ENCODE peak calls at places on chromosomes 4 and X, in ten cellular contexts. N is fibroblast of lung, C is A549, E is SK-N-MC, J is left ventricle myocardium inferior, T is right lobe of liver, O is GM23248, M is esophagus squamous epithelium, K is prostate gland, Z is sigmoid colon. X is an unnamed sample.

GRCh38 chr4:158484173-158484885 is 37.4 kb upstream of the RXFP1 start:
- DNase-seq in N (peak; percentile 62), C (no peak), E (no peak), J (no peak), T (no peak), O (peak; percentile 67), M (no peak), K (no peak), Z (no peak), X (no peak)

GRCh38 chrX:150253946-150254615 is 109.0 kb upstream of the MAMLD1 start:
- DNase-seq in N (no peak), C (no peak), E (no peak), J (no peak), T (no peak), O (no peak), M (no peak), K (no peak), Z (no peak), X (no peak)

GRCh38 chr4:17780461-17781071 is 855 bp downstream of the FAM184B start:
- DNase-seq in N (peak; percentile 69), C (no peak), E (no peak), J (no peak), T (no peak), O (peak; percentile 67), M (no peak), K (no peak), Z (no peak), X (no peak)

GRCh38 chr4:158914178-158914577 is 145.4 kb downstream of the FNIP2 start:
- DNase-seq in N (peak; percentile 89), C (peak; percentile 8), E (no peak), J (no peak), T (no peak), O (peak; percentile 95), M (no peak), K (no peak), Z (no peak), X (no peak)

GRCh38 chr4:54913751-54914526 is 211.5 kb downstream of the KDR start:
- DNase-seq in N (no peak), C (no peak), E (no peak), J (no peak), T (peak; percentile 24), O (peak; percentile 17), M (no peak), K (no peak), Z (no peak), X (no peak)

GRCh38 chr4:190019023-190019858 is 7.8 kb downstream of the FRG2 start:
- DNase-seq in N (no peak), C (no peak), E (no peak), J (no peak), T (no peak), O (peak; percentile 15), M (no peak), K (no peak), Z (no peak), X (no peak)

GRCh38 chr4:130568746-130569145 is 1472.8 kb downstream of the C4orf33 start:
- DNase-seq in N (no peak), C (no peak), E (no peak), J (no peak), T (no peak), O (no peak), M (no peak), K (no peak), Z (no peak), X (no peak)

GRCh38 chrX:8364369-8365141 is 100.1 kb upstream of the VCX3B start:
- DNase-seq in N (peak; percentile 22), C (no peak), E (no peak), J (peak; percentile 13), T (no peak), O (no peak), M (no peak), K (peak; percentile 6), Z (no peak), X (no peak)

GRCh38 chrX:139826065-139827044 is 106.5 kb downstream of the ATP11C start:
- DNase-seq in N (peak; percentile 86), C (no peak), E (no peak), J (no peak), T (no peak), O (peak; percentile 68), M (no peak), K (peak; percentile 4), Z (no peak), X (no peak)

GRCh38 chr4:173508386-173509002 is 21.5 kb downstream of the HAND2 start:
- DNase-seq in N (no peak), C (no peak), E (no peak), J (no peak), T (no peak), O (peak; percentile 50), M (no peak), K (no peak), Z (peak; percentile 71), X (no peak)

GRCh38 chr4:2244947-2245786 is 3.2 kb upstream of the HAUS3 start:
- DNase-seq in N (no peak), C (no peak), E (no peak), J (peak; percentile 14), T (no peak), O (no peak), M (no peak), K (no peak), Z (no peak), X (no peak)

GRCh38 chr4:30073001-30073710 is 647.0 kb upstream of the PCDH7 start:
- DNase-seq in N (no peak), C (no peak), E (no peak), J (no peak), T (no peak), O (no peak), M (no peak), K (no peak), Z (no peak), X (no peak)

GRCh38 chr4:153649572-153649991 is 34.5 kb upstream of the TLR2 start:
- DNase-seq in N (peak; percentile 10), C (no peak), E (no peak), J (no peak), T (no peak), O (peak; percentile 56), M (no peak), K (no peak), Z (no peak), X (no peak)

GRCh38 chrX:71870337-71871098 is 40.1 kb upstream of the NHSL2 start:
- DNase-seq in N (peak; percentile 45), C (peak; percentile 16), E (no peak), J (no peak), T (no peak), O (peak; percentile 5), M (no peak), K (no peak), Z (no peak), X (no peak)

GRCh38 chr4:173317003-173317402 is 17.2 kb downstream of the HMGB2 start:
- DNase-seq in N (no peak), C (no peak), E (no peak), J (no peak), T (no peak), O (peak; percentile 29), M (no peak), K (no peak), Z (no peak), X (no peak)

DNA sequence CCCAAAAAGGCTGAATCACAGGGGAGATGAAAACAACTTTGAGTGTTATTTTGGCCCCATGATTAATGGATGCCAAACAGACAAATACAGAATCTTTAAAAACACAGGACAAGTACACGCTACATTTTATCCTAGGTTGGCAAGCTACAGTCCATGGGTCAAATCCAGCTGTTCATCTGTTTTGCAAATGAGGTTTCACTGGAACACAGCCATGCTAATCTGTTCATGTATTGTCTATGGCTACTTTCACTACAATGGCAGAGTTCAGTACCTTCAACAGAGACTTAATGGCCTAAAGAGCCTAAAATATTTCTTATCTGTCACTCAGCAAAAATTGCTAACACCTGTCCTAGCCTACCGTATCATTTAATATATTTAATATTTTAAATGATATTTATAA is 1548.5 kb upstream of the IGFBP7 start:
- DNase-seq in N (no peak), C (no peak), E (no peak), J (no peak), T (no peak), O (no peak), M (no peak), K (no peak), Z (no peak), X (no peak)
- H3K9me3 ChIP-seq in N (no peaks in the 10 kb centered on the region), C (no peaks in the 10 kb centered on the region), E (no peaks in the 10 kb centered on the region), J (peaks cover 10% of the 10 kb centered on the region), T (no peaks in the 10 kb centered on the region), O (no peaks in the 10 kb centered on the region), M (no peaks in the 10 kb centered on the region), K (no peaks in the 10 kb centered on the region), Z (no peaks in the 10 kb centered on the region), X (no peaks in the 10 kb centered on the region)

GRCh38 chr4:162115323-162115722 is 48.5 kb downstream of the FSTL5 start:
- DNase-seq in N (no peak), C (no peak), E (no peak), J (no peak), T (no peak), O (no peak), M (no peak), K (no peak), Z (no peak), X (no peak)

GRCh38 chr4:162111078-162111477 is 52.7 kb downstream of the FSTL5 start:
- DNase-seq in N (no peak), C (no peak), E (no peak), J (no peak), T (no peak), O (no peak), M (no peak), K (no peak), Z (no peak), X (no peak)

GRCh38 chr4:162117051-162117450 is 46.7 kb downstream of the FSTL5 start:
- DNase-seq in N (no peak), C (no peak), E (no peak), J (no peak), T (no peak), O (no peak), M (no peak), K (no peak), Z (no peak), X (no peak)

GRCh38 chr4:162116085-162116784 is 47.6 kb downstream of the FSTL5 start:
- DNase-seq in N (no peak), C (no peak), E (no peak), J (no peak), T (no peak), O (no peak), M (no peak), K (no peak), Z (no peak), X (no peak)
- H3K9me3 ChIP-seq in N (no peaks in the 10 kb centered on the region), C (no peaks in the 10 kb centered on the region), E (no peaks in the 10 kb centered on the region), J (no peaks in the 10 kb centered on the region), T (no peaks in the 10 kb centered on the region), O (no peaks in the 10 kb centered on the region), M (peaks cover 5% of the 10 kb centered on the region), K (no peaks in the 10 kb centered on the region), Z (no peaks in the 10 kb centered on the region), X (no peaks in the 10 kb centered on the region)

GRCh38 chr4:121147923-121148443 is 16.1 kb downstream of the TNIP3 start:
- DNase-seq in N (peak; percentile 64), C (no peak), E (no peak), J (no peak), T (no peak), O (peak; percentile 84), M (no peak), K (no peak), Z (no peak), X (no peak)
- H3K9me3 ChIP-seq in N (no peaks in the 10 kb centered on the region), C (no peaks in the 10 kb centered on the region), E (no peaks in the 10 kb centered on the region), J (no peaks in the 10 kb centered on the region), T (no peaks in the 10 kb centered on the region), O (no peaks in the 10 kb centered on the region), M (no peaks in the 10 kb centered on the region), K (no peaks in the 10 kb centered on the region), Z (no peaks in the 10 kb centered on the region), X (no peaks in the 10 kb centered on the region)

GRCh38 chr4:116015549-116015948 is 902.1 kb upstream of the NDST4 start:
- DNase-seq in N (no peak), C (no peak), E (no peak), J (no peak), T (no peak), O (no peak), M (no peak), K (no peak), Z (no peak), X (no peak)
- H3K9me3 ChIP-seq in N (no peaks in the 10 kb centered on the region), C (peaks cover 15% of the 10 kb centered on the region), E (peaks cover 5% of the 10 kb centered on the region), J (peaks cover 84% of the 10 kb centered on the region), T (no peaks in the 10 kb centered on the region), O (no peaks in the 10 kb centered on the region), M (peaks cover 57% of the 10 kb centered on the region), K (no peaks in the 10 kb centered on the region), Z (peaks cover 23% of the 10 kb centered on the region), X (peaks cover 4% of the 10 kb centered on the region)

X was measured in T-helper 17 cell.